ENCODE peak calls at places on chromosome 7, in six cellular contexts. L is astrocyte of the cerebellum, X is AG09309, A is WTC11, B is HepG2, Y is pancreas. Q is an unnamed sample.

GRCh38 chr7:137986252-137987010 is 15.5 kb downstream of the CREB3L2 start:
- DNase-seq in L (no peak), X (peak; percentile 79), A (no peak), B (peak; percentile 79), Y (no peak), Q (no peak)

GRCh38 chr7:46566375-46566774 is 645.3 kb upstream of the IGFBP3 start:
- DNase-seq in L (no peak), X (no peak), A (no peak), B (no peak), Y (no peak), Q (no peak)

GRCh38 chr7:151611041-151611440 is 91.3 kb upstream of the RHEB start:
- DNase-seq in L (no peak), X (no peak), A (no peak), B (no peak), Y (no peak), Q (no peak)

GRCh38 chr7:19519443-19519977 is 189.3 kb downstream of the POLR1F start:
- DNase-seq in L (peak; percentile 62), X (no peak), A (no peak), B (no peak), Y (no peak), Q (peak; percentile 67)

GRCh38 chr7:25586513-25586912 is 358.2 kb upstream of the NPVF start:
- DNase-seq in L (no peak), X (no peak), A (no peak), B (no peak), Y (no peak), Q (no peak)

GRCh38 chr7:78203042-78203720 is 404.6 kb downstream of the PHTF2 start:
- DNase-seq in L (no peak), X (no peak), A (no peak), B (no peak), Y (no peak), Q (no peak)

GRCh38 chr7:115145512-115145911 is 223.6 kb downstream of the MDFIC start:
- DNase-seq in L (no peak), X (peak; percentile 85), A (no peak), B (no peak), Y (no peak), Q (no peak)

GRCh38 chr7:133698127-133698526 is 429.0 kb upstream of the LRGUK start:
- DNase-seq in L (no peak), X (no peak), A (no peak), B (no peak), Y (no peak), Q (no peak)

GRCh38 chr7:104328308-104328969 is at the start of gene LHFPL3:
- DNase-seq in L (no peak), X (no peak), A (peak; percentile 59), B (no peak), Y (peak; percentile 61), Q (no peak)

GRCh38 chr7:130228840-130229239 is 21.2 kb downstream of the SSMEM1 start:
- DNase-seq in L (no peak), X (no peak), A (no peak), B (no peak), Y (no peak), Q (no peak)

GRCh38 chr7:105638942-105639495 is 57.7 kb upstream of the EFCAB10 start:
- DNase-seq in L (no peak), X (no peak), A (peak; percentile 72), B (no peak), Y (no peak), Q (no peak)

GRCh38 chr7:36192050-36192824 is 39.2 kb downstream of the EEPD1 start:
- DNase-seq in L (no peak), X (peak; percentile 83), A (no peak), B (no peak), Y (no peak), Q (no peak)

GRCh38 chr7:107294182-107294581 is 125.4 kb downstream of the HBP1 start:
- DNase-seq in L (no peak), X (no peak), A (no peak), B (no peak), Y (no peak), Q (no peak)

GRCh38 chr7:141593134-141593533 is 41.9 kb downstream of the AGK start:
- DNase-seq in L (no peak), X (no peak), A (no peak), B (no peak), Y (no peak), Q (no peak)

GRCh38 chr7:43208189-43208588 is 95.7 kb downstream of the HECW1 start:
- DNase-seq in L (no peak), X (no peak), A (no peak), B (no peak), Y (no peak), Q (no peak)

GRCh38 chr7:151366141-151366871 is 24.7 kb downstream of the NUB1 start:
- DNase-seq in L (no peak), X (no peak), A (no peak), B (no peak), Y (no peak), Q (no peak)

GRCh38 chr7:83708531-83708930 is 59.6 kb upstream of the SEMA3E start:
- DNase-seq in L (no peak), X (no peak), A (no peak), B (no peak), Y (no peak), Q (no peak)

GRCh38 chr7:134804854-134805253 is 25.4 kb downstream of the CALD1 start:
- DNase-seq in L (no peak), X (no peak), A (no peak), B (no peak), Y (no peak), Q (no peak)

GRCh38 chr7:105244594-105244993 is 144.1 kb downstream of the SRPK2 start:
- DNase-seq in L (no peak), X (no peak), A (no peak), B (no peak), Y (no peak), Q (no peak)

GRCh38 chr7:117896339-117896738 is 23.1 kb upstream of the CTTNBP2 start:
- DNase-seq in L (no peak), X (no peak), A (no peak), B (no peak), Y (no peak), Q (no peak)

GRCh38 chr7:124782335-124782734 is 16.7 kb upstream of the GPR37 start:
- DNase-seq in L (no peak), X (no peak), A (no peak), B (no peak), Y (no peak), Q (no peak)

GRCh38 chr7:71286924-71287323 is 155.0 kb downstream of the GALNT17 start:
- DNase-seq in L (no peak), X (no peak), A (no peak), B (no peak), Y (no peak), Q (no peak)

GRCh38 chr7:150665882-150666281 is 19.6 kb upstream of the GIMAP2 start:
- DNase-seq in L (no peak), X (no peak), A (no peak), B (no peak), Y (no peak), Q (no peak)

GRCh38 chr7:21426286-21426957 is 1.5 kb upstream of the SP4 start:
- DNase-seq in L (no peak), X (no peak), A (no peak), B (peak; percentile 1), Y (no peak), Q (peak; percentile 0)

GRCh38 chr7:938546-939185 is 15.8 kb downstream of the ADAP1 start:
- DNase-seq in L (no peak), X (no peak), A (no peak), B (no peak), Y (peak; percentile 60), Q (no peak)

GRCh38 chr7:46352335-46352954 is 431.4 kb upstream of the IGFBP3 start:
- DNase-seq in L (peak; percentile 60), X (peak; percentile 23), A (peak; percentile 66), B (peak; percentile 57), Y (no peak), Q (peak; percentile 38)

GRCh38 chr7:100827330-100828226 is at the start of gene EPHB4:
- DNase-seq in L (peak; percentile 50), X (no peak), A (peak; percentile 90), B (peak; percentile 90), Y (peak; percentile 88), Q (no peak)
- TF ChIP-seq CTCF in L (peak; percentile 63), X (peak; percentile 54), A (no peak), B (peak; percentile 85), Y (no peak), Q (peak; percentile 73)

GRCh38 chr7:14309432-14309831 is 320.0 kb upstream of the ETV1 start:
- DNase-seq in L (no peak), X (no peak), A (no peak), B (no peak), Y (no peak), Q (no peak)

GRCh38 chr7:14303536-14303935 is 314.1 kb upstream of the ETV1 start:
- DNase-seq in L (no peak), X (no peak), A (no peak), B (no peak), Y (no peak), Q (no peak)

DNA sequence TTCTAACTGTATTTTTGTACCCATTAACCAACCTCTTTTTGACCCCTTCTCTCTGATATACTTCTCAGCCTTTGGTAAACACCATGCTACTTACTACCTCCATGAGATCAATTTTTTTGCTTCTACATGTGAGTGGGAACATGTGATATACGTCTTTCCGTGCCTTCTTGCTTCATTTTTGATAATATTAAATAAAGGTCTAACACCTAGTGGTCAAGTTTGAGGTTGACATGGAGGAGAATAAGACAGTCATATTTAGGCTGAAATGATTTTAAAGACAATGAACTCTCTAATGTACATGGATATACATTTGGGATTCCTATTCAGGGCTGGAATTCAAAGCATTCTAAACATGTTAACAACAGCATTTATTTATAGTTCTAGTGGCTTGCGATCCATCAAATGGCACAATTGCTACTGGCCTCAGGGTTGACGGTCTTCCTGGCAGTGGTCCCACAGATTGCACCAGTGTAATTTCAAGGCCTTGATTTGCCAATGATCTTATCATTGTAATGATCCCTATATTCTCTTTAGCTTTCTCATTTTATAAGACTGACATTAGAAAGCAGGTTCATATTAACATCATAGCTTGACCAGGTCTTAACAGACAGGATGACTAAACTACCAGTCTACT is 315.9 kb upstream of the ETV1 start:
- DNase-seq in L (no peak), X (no peak), A (no peak), B (no peak), Y (no peak), Q (peak; percentile 7)
- TF ChIP-seq CTCF in L (no peak), X (no peak), A (no peak), B (no peak), Y (no peak), Q (peak; percentile 18)

DNA sequence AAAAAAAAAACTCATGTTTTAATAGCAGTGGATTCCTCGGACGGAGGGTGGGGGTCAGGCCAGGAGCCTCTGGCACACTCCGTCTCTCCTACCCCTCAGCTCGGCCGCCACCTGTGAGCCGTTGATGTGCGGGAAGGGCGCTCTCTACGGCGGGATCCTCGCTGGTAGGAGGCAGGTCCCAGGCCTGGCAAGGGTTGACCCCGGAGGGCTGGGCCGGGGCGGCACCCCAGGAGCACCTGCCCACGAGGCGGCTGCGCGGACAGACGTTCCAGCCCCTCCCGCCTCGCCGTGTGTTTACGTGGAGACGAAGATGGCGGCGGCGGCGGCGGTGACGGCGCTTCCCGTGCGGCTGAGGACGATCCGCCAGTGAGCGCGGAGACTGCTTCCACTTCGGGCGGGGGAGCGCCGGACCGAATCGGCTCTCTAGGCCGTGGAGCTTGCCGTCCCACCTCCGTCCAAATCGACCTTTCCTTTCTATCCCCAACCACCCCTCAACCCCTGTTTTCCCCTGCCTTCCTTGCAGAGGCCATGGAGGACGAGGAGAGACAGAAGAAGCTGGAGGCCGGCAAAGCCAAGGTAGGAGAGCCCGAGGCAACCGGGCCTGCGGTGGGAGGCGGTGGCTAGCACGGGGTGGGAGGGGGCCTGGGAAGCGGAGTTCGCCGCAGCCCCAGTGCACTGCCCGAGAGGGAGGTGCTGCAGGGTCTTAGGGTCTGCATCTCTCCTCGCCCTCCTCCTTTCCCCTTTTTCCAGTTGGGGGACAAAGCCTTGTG is at the start of gene AKAP9:
- DNase-seq in L (no peak), X (no peak), A (peak; percentile 85), B (peak; percentile 77), Y (peak; percentile 98), Q (no peak)
- TF ChIP-seq CTCF in L (no peak), X (no peak), A (no peak), B (peak; percentile 45), Y (no peak), Q (no peak)

GRCh38 chr7:121459148-121459547 is 63.0 kb upstream of the FAM3C start:
- DNase-seq in L (no peak), X (no peak), A (no peak), B (no peak), Y (no peak), Q (no peak)
- TF ChIP-seq CTCF in L (no peak), X (no peak), A (no peak), B (no peak), Y (no peak), Q (no peak)

Q was measured in retinal pigment epithelial cell.